ENCODE peak calls at places on chromosomes 4 and X, in eight cellular contexts. S is RWPE2; D is CD8-positive, alpha-beta T cell; B is colonic mucosa; T is A549; A is mucosa of descending colon; F is Peyer's patch; E is pancreas. Q is an unnamed sample. For H3K4me1, the result is how much of the 10 kb centered on the place peaks cover.

GRCh38 chr4:101256222-101256621 is 91.1 kb downstream of the PPP3CA start:
- DNase-seq in S (no peak), D (no peak), B (peak), T (no peak), A (peak), F (no peak), E (no peak), Q (peak)

GRCh38 chr4:168691621-168692376 is 194.9 kb downstream of the PALLD start:
- DNase-seq in S (no peak), D (no peak), B (no peak), T (no peak), A (no peak), F (no peak), E (no peak), Q (no peak)

GRCh38 chrX:14832151-14832550 is 40.7 kb downstream of the FANCB start:
- DNase-seq in S (no peak), D (no peak), B (no peak), T (no peak), A (no peak), F (no peak), E (no peak), Q (no peak)

GRCh38 chrX:132612990-132613564 is 124.2 kb upstream of the MBNL3 start:
- DNase-seq in S (no peak), D (peak), B (peak), T (no peak), A (peak), F (peak), E (peak), Q (peak)

GRCh38 chr4:185874516-185875230 is 62.7 kb upstream of the SORBS2 start:
- DNase-seq in S (no peak), D (no peak), B (no peak), T (peak), A (no peak), F (no peak), E (no peak), Q (no peak)

GRCh38 chr4:140286503-140286902 is 86.9 kb upstream of the SCOC start:
- DNase-seq in S (no peak), D (no peak), B (no peak), T (no peak), A (no peak), F (no peak), E (no peak), Q (no peak)

GRCh38 chr4:41692717-41693345 is 55.7 kb downstream of the PHOX2B start:
- DNase-seq in S (no peak), D (no peak), B (peak), T (peak), A (peak), F (no peak), E (peak), Q (peak)

GRCh38 chrX:18426004-18426320 is 554 bp downstream of the CDKL5 start:
- DNase-seq in S (no peak), D (no peak), B (no peak), T (no peak), A (peak), F (no peak), E (no peak), Q (no peak)

GRCh38 chr4:75502671-75503070 is 11.5 kb downstream of the RCHY1 start:
- DNase-seq in S (no peak), D (no peak), B (no peak), T (no peak), A (no peak), F (no peak), E (no peak), Q (no peak)

GRCh38 chr4:28772066-28772465 is 1911.4 kb downstream of the STIM2 start:
- DNase-seq in S (no peak), D (no peak), B (no peak), T (no peak), A (no peak), F (no peak), E (no peak), Q (no peak)

GRCh38 chr4:22978656-22979055 is 285.9 kb downstream of the GBA3 start:
- DNase-seq in S (no peak), D (no peak), B (no peak), T (no peak), A (no peak), F (no peak), E (no peak), Q (no peak)

GRCh38 chr4:55183926-55184599 is 58.7 kb upstream of the KDR start:
- DNase-seq in S (peak), D (no peak), B (no peak), T (peak), A (no peak), F (no peak), E (no peak), Q (peak)

GRCh38 chr4:41882622-41883347 is 52.4 kb upstream of the TMEM33 start:
- DNase-seq in S (no peak), D (peak), B (peak), T (peak), A (peak), F (no peak), E (no peak), Q (peak)

GRCh38 chrX:3680459-3680858 is 33.0 kb downstream of the PRKX start:
- DNase-seq in S (no peak), D (no peak), B (no peak), T (no peak), A (no peak), F (no peak), E (no peak), Q (no peak)

GRCh38 chrX:3678287-3678686 is 35.2 kb downstream of the PRKX start:
- DNase-seq in S (no peak), D (no peak), B (peak), T (no peak), A (no peak), F (no peak), E (no peak), Q (no peak)

GRCh38 chrX:3679669-3680068 is 33.8 kb downstream of the PRKX start:
- DNase-seq in S (no peak), D (no peak), B (peak), T (no peak), A (peak), F (no peak), E (no peak), Q (no peak)
- H3K4me1 ChIP-seq in S (under half), D (under half), B (under half), T (under half), A (under half), F (under half), E (under half), Q (under half)

GRCh38 chrX:34656842-34657780 is at the start of gene TMEM47:
- DNase-seq in S (peak), D (no peak), B (peak), T (peak), A (peak), F (no peak), E (peak), Q (peak)

GRCh38 chrX:34656467-34656841 is 631 bp downstream of the TMEM47 start:
- DNase-seq in S (no peak), D (no peak), B (no peak), T (no peak), A (no peak), F (no peak), E (peak), Q (no peak)

GRCh38 chrX:34654939-34655338 is 2.1 kb downstream of the TMEM47 start:
- DNase-seq in S (no peak), D (no peak), B (no peak), T (no peak), A (no peak), F (no peak), E (no peak), Q (no peak)

GRCh38 chrX:34653811-34654210 is 3.3 kb downstream of the TMEM47 start:
- DNase-seq in S (no peak), D (no peak), B (no peak), T (no peak), A (no peak), F (no peak), E (no peak), Q (no peak)

DNA sequence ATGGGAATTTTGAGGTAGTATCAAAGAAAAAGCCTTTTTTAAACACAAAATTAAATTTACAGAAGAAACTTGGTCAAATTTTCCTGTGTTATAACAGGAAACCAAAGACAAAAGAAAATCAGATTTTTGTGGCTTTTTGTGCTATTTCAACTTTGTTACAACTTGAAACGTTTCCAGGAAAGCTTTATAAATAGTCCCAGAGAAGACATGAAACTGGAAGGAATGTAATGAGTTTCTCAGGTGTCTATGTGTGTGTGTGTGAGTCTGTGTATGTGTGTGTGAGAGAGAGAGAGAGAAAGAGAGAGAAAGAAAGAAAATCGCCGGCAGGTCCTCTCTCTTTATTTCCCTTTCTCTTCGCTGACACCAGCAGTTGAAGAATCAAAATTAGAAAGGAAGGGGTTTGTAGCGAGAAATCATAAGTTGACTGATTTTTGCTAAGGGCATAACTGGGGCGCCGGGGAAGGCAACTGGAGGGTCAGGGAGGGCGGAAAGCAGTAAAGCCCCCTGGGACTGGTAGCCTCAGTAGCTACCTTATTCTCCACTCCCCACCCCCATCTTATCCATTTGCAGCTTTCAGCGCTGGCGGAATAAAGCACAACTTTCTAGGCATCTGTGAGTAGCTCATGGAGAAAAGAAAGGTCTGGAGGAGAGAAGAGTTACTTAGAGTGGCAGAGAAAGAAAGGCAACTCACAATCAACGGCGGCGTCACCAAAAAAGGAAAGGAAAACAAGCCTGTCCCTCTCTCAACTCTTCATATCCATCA is 1.4 kb downstream of the TMEM47 start:
- DNase-seq in S (no peak), D (no peak), B (no peak), T (no peak), A (no peak), F (no peak), E (no peak), Q (no peak)
- H3K4me3 ChIP-seq in S (no peak), D (no peak), B (peak), T (peak), A (no peak), F (peak), E (peak), Q (no peak)

GRCh38 chr4:46329118-46329976 is 60.6 kb downstream of the GABRA2 start:
- DNase-seq in S (no peak), D (no peak), B (peak), T (no peak), A (peak), F (no peak), E (no peak), Q (peak)
- TF ChIP-seq CTCF in S (peak), D (no peak), B (peak), T (no peak), A (peak), F (peak), E (peak), Q (peak)

GRCh38 chr4:38687571-38688011 is 23.6 kb downstream of the KLF3 start:
- DNase-seq in S (no peak), D (no peak), B (no peak), T (no peak), A (no peak), F (no peak), E (no peak), Q (no peak)
- H3K4me1 ChIP-seq in S (under half), D (under half), B (under half), T (under half), A (under half), F (under half), E (under half), Q (under half)

Q was measured in Caco-2.